ENCODE peak calls at places on chromosome 21, in six cellular contexts. D is stomach, R is HepG2, S is transverse colon, Z is K562, B is upper lobe of left lung. U is an unnamed sample.
A peak's percentile ranks its signal among the peaks of the same experiment; 100 is the strongest.

GRCh38 chr21:42755766-42756579 is 102.6 kb downstream of the PDE9A start:
- DNase-seq in D (no peak), R (no peak), S (no peak), Z (no peak), B (no peak), U (no peak)

GRCh38 chr21:42777064-42777756 is 102.1 kb downstream of the WDR4 start:
- DNase-seq in D (no peak), R (no peak), S (no peak), Z (no peak), B (no peak), U (no peak)

GRCh38 chr21:43965911-43966585 is 46.1 kb upstream of the TRAPPC10 start:
- DNase-seq in D (no peak), R (no peak), S (no peak), Z (no peak), B (peak; percentile 65), U (no peak)

GRCh38 chr21:41730399-41730798 is 36.5 kb downstream of the RIPK4 start:
- DNase-seq in D (no peak), R (no peak), S (no peak), Z (no peak), B (no peak), U (no peak)

GRCh38 chr21:43372663-43373386 is 54.1 kb downstream of the SIK1 start:
- DNase-seq in D (peak; percentile 78), R (no peak), S (no peak), Z (no peak), B (peak; percentile 83), U (no peak)

GRCh38 chr21:43273708-43274021 is 104.9 kb downstream of the CRYAA start:
- DNase-seq in D (no peak), R (no peak), S (no peak), Z (no peak), B (no peak), U (no peak)

GRCh38 chr21:44300262-44300959 is 558 bp downstream of the PFKL start:
- DNase-seq in D (peak; percentile 87), R (peak; percentile 29), S (peak; percentile 87), Z (peak; percentile 80), B (peak; percentile 95), U (peak; percentile 88)

GRCh38 chr21:23887709-23888303 is 1719.5 kb downstream of the MRPL39 start:
- DNase-seq in D (no peak), R (no peak), S (peak; percentile 11), Z (peak; percentile 66), B (peak; percentile 46), U (no peak)

GRCh38 chr21:17679002-17679600 is 66.4 kb upstream of the BTG3 start:
- DNase-seq in D (no peak), R (peak; percentile 57), S (no peak), Z (peak; percentile 59), B (no peak), U (no peak)

GRCh38 chr21:42056996-42057689 is 14.0 kb upstream of the UMODL1 start:
- DNase-seq in D (peak; percentile 85), R (no peak), S (peak; percentile 81), Z (no peak), B (peak; percentile 69), U (no peak)

DNA sequence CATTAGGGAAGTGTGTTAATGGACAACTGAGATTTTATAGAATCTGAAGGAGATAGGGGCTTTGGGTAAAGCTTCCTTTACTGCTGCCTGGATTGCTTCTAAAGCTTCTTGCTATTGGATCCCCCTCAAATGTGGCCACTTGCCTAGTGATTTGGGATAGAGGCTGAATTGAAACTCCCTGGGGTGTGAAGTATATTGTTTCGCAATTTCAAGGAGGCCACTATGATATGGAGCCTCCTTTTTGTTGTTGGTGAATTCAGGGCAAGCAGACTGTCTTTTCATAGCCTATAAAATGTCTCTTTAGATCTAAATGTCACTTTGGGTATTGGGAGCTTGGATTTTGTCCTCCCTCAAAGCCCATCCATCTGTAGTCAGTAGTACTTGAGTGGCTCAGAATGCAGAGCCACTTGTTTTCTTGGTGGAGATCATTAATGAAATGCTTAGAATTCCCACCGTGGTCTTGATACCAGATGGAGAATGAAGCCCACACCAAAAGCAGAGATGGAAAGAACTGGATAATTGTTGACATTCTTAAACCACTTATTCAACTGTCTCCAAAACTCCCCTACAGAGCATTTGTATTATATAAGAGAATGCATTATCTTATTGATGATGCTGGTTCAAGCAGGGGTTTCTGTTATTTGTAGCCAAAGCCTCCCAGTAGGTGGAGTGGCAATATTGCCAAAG is 144.3 kb upstream of the KCNE2 start:
- DNase-seq in D (no peak), R (no peak), S (no peak), Z (no peak), B (no peak), U (no peak)
- TF ChIP-seq EP300 in D (no peak), R (no peak), S (no peak), Z (no peak), B (no peak), U (no peak)

GRCh38 chr21:45631540-45631939 is 12.0 kb upstream of the PCBP3 start:
- DNase-seq in D (no peak), R (no peak), S (no peak), Z (no peak), B (no peak), U (no peak)
- TF ChIP-seq POLR2AphosphoS5 in D (no peak), R (no peak), S (no peak), Z (no peak), B (no peak), U (no peak)

GRCh38 chr21:36319767-36320420 is at the start of gene MORC3:
- DNase-seq in D (peak; percentile 98), R (peak; percentile 97), S (peak; percentile 98), Z (peak; percentile 100), B (peak; percentile 99), U (peak; percentile 98)
- TF ChIP-seq POLR2A in D (no peak), R (peak; percentile 86), S (peak; percentile 88), Z (peak; percentile 91), B (peak; percentile 72), U (peak; percentile 74)

GRCh38 chr21:35923971-35924370 is 136.4 kb downstream of the SETD4 start:
- DNase-seq in D (no peak), R (no peak), S (no peak), Z (no peak), B (no peak), U (no peak)

GRCh38 chr21:35926003-35926541 is 134.3 kb downstream of the SETD4 start:
- DNase-seq in D (no peak), R (no peak), S (no peak), Z (no peak), B (no peak), U (no peak)

GRCh38 chr21:35922618-35923017 is 137.7 kb downstream of the SETD4 start:
- DNase-seq in D (no peak), R (no peak), S (no peak), Z (no peak), B (no peak), U (no peak)

GRCh38 chr21:35925497-35925896 is 134.8 kb downstream of the SETD4 start:
- DNase-seq in D (peak; percentile 39), R (peak; percentile 83), S (no peak), Z (no peak), B (no peak), U (peak; percentile 69)

DNA sequence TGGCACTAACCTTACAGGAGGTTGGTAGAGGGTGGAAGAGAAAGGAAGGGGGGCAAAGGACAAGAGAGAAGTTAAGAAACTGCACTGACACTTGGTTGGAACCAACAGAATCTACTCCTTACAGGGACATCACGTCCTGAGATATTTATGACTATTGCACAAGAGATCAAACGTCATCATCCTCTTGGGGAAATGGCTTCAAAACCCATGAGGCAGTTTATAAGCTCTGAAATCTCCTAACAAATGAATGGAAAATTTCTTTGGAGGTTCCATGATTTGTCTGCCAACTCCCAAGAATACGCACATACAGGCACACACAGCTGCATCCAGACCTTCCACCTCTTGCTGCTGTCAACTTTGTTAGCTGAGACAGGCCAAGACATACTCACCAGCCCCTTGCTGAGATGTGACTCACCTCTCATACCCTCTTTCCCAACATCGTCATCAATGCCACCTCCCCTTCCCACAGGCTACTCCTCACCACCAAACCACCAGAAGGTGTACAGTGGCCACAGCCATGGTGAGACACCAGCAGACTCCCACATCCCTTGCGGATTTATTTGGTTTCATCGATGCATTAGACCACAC is 135.5 kb downstream of the SETD4 start:
- DNase-seq in D (no peak), R (no peak), S (no peak), Z (no peak), B (no peak), U (peak; percentile 76)
- TF ChIP-seq EP300 in D (peak; percentile 84), R (no peak), S (no peak), Z (no peak), B (peak; percentile 38), U (peak; percentile 24)

GRCh38 chr21:31988492-31989285 is 115.9 kb downstream of the HUNK start:
- DNase-seq in D (no peak), R (no peak), S (no peak), Z (no peak), B (no peak), U (no peak)

GRCh38 chr21:31992391-31992790 is 119.6 kb downstream of the HUNK start:
- DNase-seq in D (no peak), R (no peak), S (no peak), Z (no peak), B (no peak), U (no peak)

GRCh38 chr21:31999810-32000468 is 127.1 kb downstream of the HUNK start:
- DNase-seq in D (no peak), R (no peak), S (no peak), Z (no peak), B (no peak), U (no peak)

GRCh38 chr21:31991356-31992331 is 118.8 kb downstream of the HUNK start:
- DNase-seq in D (no peak), R (no peak), S (no peak), Z (peak; percentile 26), B (no peak), U (no peak)

GRCh38 chr21:31993826-31994791 is 121.3 kb downstream of the HUNK start:
- DNase-seq in D (no peak), R (no peak), S (no peak), Z (no peak), B (no peak), U (no peak)
- TF ChIP-seq POLR2AphosphoS5 in D (no peak), R (no peak), S (no peak), Z (no peak), B (no peak), U (no peak)

DNA sequence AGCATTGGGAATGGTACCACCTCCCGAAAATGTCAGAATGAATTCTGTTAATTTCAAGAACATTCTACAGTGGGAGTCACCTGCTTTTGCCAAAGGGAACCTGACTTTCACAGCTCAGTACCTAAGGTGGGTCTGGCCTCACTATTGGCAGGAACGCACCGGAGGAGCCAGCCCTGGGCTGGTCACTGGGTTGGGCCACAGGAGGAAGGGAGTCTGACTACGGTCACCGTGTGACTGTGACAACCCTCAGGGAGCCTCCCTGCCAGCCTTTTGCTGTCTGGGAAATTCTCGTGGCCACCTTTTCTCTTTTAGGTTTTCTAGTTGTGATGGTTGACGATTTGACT is 2.2 kb downstream of the IL10RB start:
- DNase-seq in D (peak; percentile 38), R (no peak), S (peak; percentile 45), Z (no peak), B (no peak), U (no peak)
- TF ChIP-seq POLR2A in D (no peak), R (no peak), S (no peak), Z (no peak), B (no peak), U (no peak)